ENCODE peak calls at places on chromosomes 4 and X, in seven cellular contexts. N is mesendoderm, C is neuronal stem cell, R is mesenchymal stem cell, V is H9, B is trophoblast cell, D is H1. P is an unnamed sample.

GRCh38 chr4:86891785-86892638 is at the start of gene C4orf36:
- DNase-seq in N (peak), C (peak), R (peak), V (peak), B (peak), D (peak), P (peak)

GRCh38 chr4:85475631-85476233 is 782 bp downstream of the ARHGAP24 start:
- DNase-seq in N (no peak), C (peak), R (peak), V (no peak), B (peak), D (no peak), P (no peak)

GRCh38 chrX:45229348-45229747 is 28.7 kb upstream of the DIPK2B start:
- DNase-seq in N (no peak), C (no peak), R (no peak), V (no peak), B (no peak), D (no peak), P (no peak)

GRCh38 chr4:11624370-11624769 is 195.7 kb upstream of the HS3ST1 start:
- DNase-seq in N (no peak), C (no peak), R (no peak), V (no peak), B (peak), D (no peak), P (no peak)

GRCh38 chr4:176383273-176384077 is 63.7 kb downstream of the SPCS3 start:
- DNase-seq in N (no peak), C (no peak), R (no peak), V (no peak), B (no peak), D (no peak), P (peak)

GRCh38 chrX:123424546-123424945 is 240.5 kb downstream of the GRIA3 start:
- DNase-seq in N (no peak), C (no peak), R (peak), V (no peak), B (no peak), D (no peak), P (peak)

GRCh38 chr4:85084371-85085170 is 118.1 kb upstream of the WDFY3 start:
- DNase-seq in N (peak), C (peak), R (peak), V (no peak), B (peak), D (no peak), P (peak)

GRCh38 chr4:78556655-78557054 is 5.1 kb downstream of the ANXA3 start:
- DNase-seq in N (no peak), C (no peak), R (no peak), V (no peak), B (no peak), D (no peak), P (no peak)

GRCh38 chr4:160009656-160010493 is 907.0 kb downstream of the RAPGEF2 start:
- DNase-seq in N (no peak), C (no peak), R (no peak), V (no peak), B (no peak), D (no peak), P (no peak)

GRCh38 chrX:19593684-19594083 is 78.4 kb upstream of the MAP3K15 start:
- DNase-seq in N (peak), C (no peak), R (peak), V (no peak), B (no peak), D (no peak), P (peak)

GRCh38 chr4:78567502-78568075 is 16.0 kb downstream of the ANXA3 start:
- DNase-seq in N (peak), C (no peak), R (no peak), V (no peak), B (peak), D (no peak), P (no peak)

GRCh38 chr4:87632469-87632868 is 17.6 kb upstream of the DMP1 start:
- DNase-seq in N (no peak), C (no peak), R (peak), V (no peak), B (no peak), D (no peak), P (no peak)

GRCh38 chrX:83845397-83845796 is 15.5 kb upstream of the CYLC1 start:
- DNase-seq in N (peak), C (peak), R (peak), V (no peak), B (no peak), D (no peak), P (peak)

GRCh38 chr4:44791842-44792241 is 65.5 kb upstream of the GNPDA2 start:
- DNase-seq in N (no peak), C (no peak), R (no peak), V (no peak), B (no peak), D (peak), P (no peak)

GRCh38 chr4:31052519-31052918 is 332.4 kb downstream of the PCDH7 start:
- DNase-seq in N (no peak), C (no peak), R (no peak), V (no peak), B (no peak), D (no peak), P (no peak)
- H3K18ac ChIP-seq in N (no peak), C (no peak), R (no peak), V (no peak), B (no peak), D (no peak), P (no peak)

GRCh38 chrX:1093586-1094538 is 118.6 kb downstream of the CRLF2 start:
- DNase-seq in N (no peak), C (no peak), R (no peak), V (no peak), B (no peak), D (no peak), P (no peak)
- H3K9ac ChIP-seq in N (no peak), C (no peak), R (no peak), V (no peak), B (no peak), D (no peak), P (no peak)

DNA sequence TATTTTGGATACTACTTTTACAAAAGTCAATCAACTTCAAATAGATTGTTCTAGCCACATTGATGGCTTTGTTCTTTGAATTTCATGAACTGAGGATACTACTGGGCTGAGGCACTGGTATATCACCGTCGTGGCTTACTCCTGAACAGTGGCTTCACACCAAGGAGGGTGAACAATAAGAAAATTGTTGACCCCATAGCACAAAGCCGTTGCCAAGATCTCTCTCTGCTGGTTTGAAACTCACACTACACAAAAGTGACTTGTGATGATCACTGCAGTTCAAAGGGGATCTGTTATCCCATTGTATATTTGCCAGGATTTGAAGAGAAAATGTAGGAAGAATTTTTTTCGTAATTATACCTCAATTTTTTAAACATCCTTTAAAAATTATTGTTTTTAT is 119.6 kb downstream of the PDLIM5 start:
- DNase-seq in N (peak), C (no peak), R (no peak), V (no peak), B (no peak), D (no peak), P (no peak)
- H3K18ac ChIP-seq in N (no peak), C (no peak), R (peak), V (no peak), B (no peak), D (no peak), P (no peak)

DNA sequence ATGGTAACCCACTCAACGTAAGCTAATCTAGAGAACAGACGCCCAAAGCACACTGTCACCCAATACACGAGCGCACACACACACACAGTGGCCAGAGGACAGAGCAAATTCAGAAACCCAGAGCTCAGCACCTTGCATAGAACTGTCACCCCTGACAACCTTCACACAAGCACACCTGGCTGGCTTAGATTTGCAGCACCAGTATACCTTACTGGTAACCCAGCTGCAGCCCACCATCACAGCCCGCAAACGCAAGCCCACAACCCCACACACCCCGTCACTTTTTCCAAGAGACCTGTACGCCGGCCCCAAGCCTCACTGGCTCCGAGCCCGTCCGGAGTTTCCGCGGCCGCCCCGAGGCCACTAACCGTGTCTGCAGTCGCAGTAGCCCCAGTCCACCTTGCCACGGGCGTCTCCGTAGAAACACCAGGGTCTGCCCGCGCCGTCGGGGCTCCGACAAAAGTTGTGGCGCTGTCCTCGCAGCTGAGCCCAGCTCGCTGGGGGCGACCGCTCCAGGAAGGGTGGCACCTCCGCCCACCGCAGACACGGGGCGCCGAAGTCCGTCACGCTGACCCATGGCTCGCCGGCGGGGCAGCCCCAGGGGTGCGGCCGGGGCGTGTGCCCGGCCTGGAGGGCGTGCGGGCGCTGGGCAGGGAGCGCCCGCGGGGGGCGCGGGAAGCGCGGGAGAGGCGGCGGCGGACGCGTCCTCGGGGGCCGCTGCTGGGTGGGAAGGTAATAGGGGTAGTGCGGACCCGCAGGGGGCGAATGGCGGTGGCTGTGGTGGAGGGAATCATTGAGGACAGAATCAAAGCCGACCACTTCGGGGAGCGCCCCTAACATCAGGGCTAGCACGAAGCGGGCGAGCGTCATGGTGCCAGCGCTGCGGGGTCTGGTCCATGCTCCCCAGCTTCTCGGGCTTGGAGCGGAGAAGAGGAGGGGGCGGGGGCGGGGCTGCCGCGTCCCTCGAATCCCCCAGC is 664 bp downstream of the PRSS12 start:
- DNase-seq in N (peak), C (peak), R (peak), V (peak), B (peak), D (no peak), P (peak)
- H3K9ac ChIP-seq in N (peak), C (peak), R (no peak), V (no peak), B (peak), D (no peak), P (peak)

DNA sequence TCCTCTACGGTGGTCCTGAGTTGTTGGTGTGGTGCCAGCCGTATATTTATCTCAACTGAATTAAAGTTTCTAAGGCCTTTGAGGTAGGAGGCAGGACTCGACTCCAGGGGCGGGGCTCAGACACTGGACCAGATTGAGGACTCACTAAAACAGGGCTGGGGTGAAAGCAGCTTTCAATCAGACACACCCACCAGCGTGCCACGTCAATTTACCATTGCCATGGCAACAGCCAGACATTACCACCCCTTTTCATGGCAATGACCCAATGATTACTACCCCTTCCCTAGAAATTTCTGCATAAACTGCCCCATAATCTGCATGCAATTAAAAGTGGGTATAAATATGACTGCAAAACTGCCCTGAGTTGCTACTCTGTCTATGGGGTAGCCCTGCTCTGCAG is 6.7 kb upstream of the TLR1 start:
- DNase-seq in N (no peak), C (no peak), R (no peak), V (no peak), B (no peak), D (no peak), P (no peak)
- H3K18ac ChIP-seq in N (no peak), C (no peak), R (no peak), V (no peak), B (no peak), D (no peak), P (no peak)

GRCh38 chr4:34417160-34417559 is 1827.2 kb downstream of the ARAP2 start:
- DNase-seq in N (no peak), C (no peak), R (peak), V (no peak), B (no peak), D (no peak), P (no peak)

DNA sequence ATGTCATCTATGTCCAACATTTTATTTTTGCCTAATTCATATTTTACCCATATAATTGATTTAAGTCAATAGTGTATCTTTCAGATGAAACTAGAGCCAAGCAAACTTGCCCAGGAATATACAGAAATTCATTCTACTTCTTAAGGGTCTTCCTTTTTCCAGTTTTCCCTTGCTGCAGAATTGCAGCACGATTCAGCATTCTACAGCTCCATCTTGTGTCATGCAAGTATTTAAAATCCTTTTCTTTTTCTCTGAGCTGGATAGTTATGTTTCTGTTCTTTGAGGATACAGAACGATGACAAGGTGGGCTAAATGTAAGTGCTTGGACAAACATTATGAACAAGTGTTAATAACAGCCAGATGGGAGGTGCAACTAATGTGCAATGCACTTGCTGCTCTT is 1821.8 kb downstream of the ARAP2 start:
- DNase-seq in N (no peak), C (no peak), R (peak), V (no peak), B (no peak), D (no peak), P (no peak)
- H3K9ac ChIP-seq in N (no peak), C (no peak), R (peak), V (no peak), B (no peak), D (no peak), P (no peak)

DNA sequence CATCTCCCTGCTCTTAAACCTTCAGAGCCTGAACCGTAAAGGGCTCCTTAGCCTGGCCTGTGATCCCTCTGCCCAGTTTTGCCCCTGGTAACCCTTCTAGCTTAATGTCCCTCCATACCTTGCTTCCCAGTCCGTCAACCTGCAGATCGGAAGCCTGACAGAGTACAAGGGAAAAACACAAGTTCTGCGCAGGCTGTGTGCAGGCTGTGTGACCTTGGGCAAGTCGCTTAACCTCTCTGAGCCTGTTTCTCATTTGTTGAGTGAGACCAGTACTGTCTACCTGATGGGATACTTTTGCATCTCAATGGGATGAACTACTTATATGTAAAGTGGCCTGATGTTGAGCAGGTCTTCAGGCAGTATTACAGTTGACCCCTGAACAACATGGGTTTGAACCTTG is 1.7 kb downstream of the NSDHL start:
- DNase-seq in N (no peak), C (no peak), R (no peak), V (no peak), B (no peak), D (no peak), P (no peak)
- H3K18ac ChIP-seq in N (no peak), C (no peak), R (no peak), V (no peak), B (no peak), D (no peak), P (no peak)

GRCh38 chrX:65127804-65128203 is 151.6 kb upstream of the ZC4H2 start:
- DNase-seq in N (no peak), C (no peak), R (no peak), V (no peak), B (no peak), D (no peak), P (no peak)
- H3K9ac ChIP-seq in N (no peak), C (no peak), R (no peak), V (no peak), B (no peak), D (no peak), P (no peak)

DNA sequence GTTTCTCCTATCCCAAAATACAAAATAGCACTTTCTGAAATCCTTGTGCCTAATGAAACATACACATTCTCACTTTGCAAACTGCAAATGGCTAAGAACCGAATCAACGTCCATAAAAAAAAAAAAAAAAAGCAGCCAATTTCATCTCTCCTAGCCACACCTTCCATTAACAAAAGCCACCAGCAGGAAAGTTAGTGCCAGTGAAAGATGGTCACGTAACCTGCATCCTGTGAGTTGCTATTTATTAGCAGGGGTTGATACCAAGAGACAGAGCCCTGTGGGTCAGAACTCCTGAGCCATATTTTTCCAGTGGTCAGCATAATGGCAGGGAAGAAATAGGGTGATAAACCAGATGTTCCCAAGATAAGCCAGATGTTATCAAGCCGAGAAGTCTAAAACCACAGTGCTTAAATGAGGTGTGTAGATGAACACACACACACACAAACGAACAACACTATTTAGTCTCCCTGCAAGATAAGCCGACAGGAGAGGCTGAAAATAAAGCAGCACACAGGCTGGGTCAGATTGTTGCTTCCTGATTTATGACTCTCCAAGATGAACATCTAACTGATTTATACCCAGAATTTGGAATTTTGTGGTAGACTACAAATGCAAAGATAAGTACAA is 11.5 kb downstream of the PPARGC1A start:
- DNase-seq in N (peak), C (no peak), R (peak), V (no peak), B (no peak), D (no peak), P (no peak)
- H3K18ac ChIP-seq in N (peak), C (no peak), R (peak), V (no peak), B (no peak), D (no peak), P (no peak)

DNA sequence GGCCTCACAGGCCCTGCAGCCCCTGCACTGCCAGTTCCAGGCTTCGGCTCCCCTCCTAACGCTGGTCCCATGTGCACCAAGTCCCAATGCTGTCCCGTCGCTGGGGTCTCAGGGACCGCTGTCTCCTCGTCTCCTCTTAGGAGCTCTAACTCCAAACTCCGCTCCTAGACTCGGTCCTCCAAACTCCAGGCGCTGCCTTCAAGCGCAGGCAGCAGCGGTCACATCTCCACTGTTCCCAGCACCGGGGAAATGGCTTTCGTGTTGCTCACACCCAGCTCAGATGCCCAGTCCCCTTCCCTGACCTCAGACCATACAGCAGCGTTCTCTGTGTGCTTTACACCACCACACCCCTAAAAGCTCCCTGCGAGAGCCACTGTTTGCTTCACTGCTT is 19.6 kb upstream of the HMX1 start:
- DNase-seq in N (peak), C (no peak), R (no peak), V (no peak), B (no peak), D (no peak), P (peak)
- H3K9ac ChIP-seq in N (no peak), C (no peak), R (no peak), V (no peak), B (no peak), D (no peak), P (no peak)

P was measured in IMR-90.